ENCODE peak calls at places on chromosome 12, in five cellular contexts. One of them, this sample, is unnamed.

GRCh38 chr12:104734541-104735075 is 223.5 kb downstream of the SLC41A2 start:
- DNase-seq in cardiac fibroblast: no peak
- DNase-seq in H9: no peak
- DNase-seq in NCI-H2171 treated with DMSO at 0.1 percent for 48 hours: no peak
- DNase-seq in brain microvascular endothelial cell: no peak
- DNase-seq in this sample: no peak

GRCh38 chr12:94566345-94566744 is 84.0 kb downstream of the TMCC3 start:
- DNase-seq in cardiac fibroblast: no peak
- DNase-seq in H9: peak; percentile 23
- DNase-seq in NCI-H2171 treated with DMSO at 0.1 percent for 48 hours: no peak
- DNase-seq in brain microvascular endothelial cell: no peak
- DNase-seq in this sample: no peak

GRCh38 chr12:17975763-17976162 is 114.2 kb downstream of the RERGL start:
- DNase-seq in cardiac fibroblast: no peak
- DNase-seq in H9: no peak
- DNase-seq in NCI-H2171 treated with DMSO at 0.1 percent for 48 hours: no peak
- DNase-seq in brain microvascular endothelial cell: no peak
- DNase-seq in this sample: no peak

GRCh38 chr12:124497039-124497438 is 70.4 kb downstream of the NCOR2 start:
- DNase-seq in cardiac fibroblast: peak; percentile 82
- DNase-seq in H9: no peak
- DNase-seq in NCI-H2171 treated with DMSO at 0.1 percent for 48 hours: no peak
- DNase-seq in brain microvascular endothelial cell: no peak
- DNase-seq in this sample: no peak

GRCh38 chr12:6824962-6825381 is 3.2 kb upstream of the P3H3 start:
- DNase-seq in cardiac fibroblast: peak; percentile 22
- DNase-seq in H9: peak; percentile 61
- DNase-seq in NCI-H2171 treated with DMSO at 0.1 percent for 48 hours: no peak
- DNase-seq in brain microvascular endothelial cell: peak; percentile 20
- DNase-seq in this sample: no peak

GRCh38 chr12:126114420-126114819 is 1049.2 kb downstream of the AACS start:
- DNase-seq in cardiac fibroblast: no peak
- DNase-seq in H9: no peak
- DNase-seq in NCI-H2171 treated with DMSO at 0.1 percent for 48 hours: no peak
- DNase-seq in brain microvascular endothelial cell: no peak
- DNase-seq in this sample: no peak

GRCh38 chr12:76685246-76685678 is 78.7 kb upstream of the ZDHHC17 start:
- DNase-seq in cardiac fibroblast: peak; percentile 74
- DNase-seq in H9: peak; percentile 77
- DNase-seq in NCI-H2171 treated with DMSO at 0.1 percent for 48 hours: no peak
- DNase-seq in brain microvascular endothelial cell: peak; percentile 28
- DNase-seq in this sample: no peak

GRCh38 chr12:79439179-79439825 is 251.5 kb downstream of the PAWR start:
- DNase-seq in cardiac fibroblast: no peak
- DNase-seq in H9: no peak
- DNase-seq in NCI-H2171 treated with DMSO at 0.1 percent for 48 hours: no peak
- DNase-seq in brain microvascular endothelial cell: no peak
- DNase-seq in this sample: no peak

GRCh38 chr12:113271466-113271852 is 50.2 kb downstream of the TPCN1 start:
- DNase-seq in cardiac fibroblast: no peak
- DNase-seq in H9: no peak
- DNase-seq in NCI-H2171 treated with DMSO at 0.1 percent for 48 hours: no peak
- DNase-seq in brain microvascular endothelial cell: no peak
- DNase-seq in this sample: no peak

GRCh38 chr12:94792690-94793089 is 142.3 kb upstream of the TMCC3 start:
- DNase-seq in cardiac fibroblast: peak; percentile 69
- DNase-seq in H9: no peak
- DNase-seq in NCI-H2171 treated with DMSO at 0.1 percent for 48 hours: peak; percentile 82
- DNase-seq in brain microvascular endothelial cell: no peak
- DNase-seq in this sample: no peak